ENCODE peak calls at places on chromosomes 6 and 20, in seven cellular contexts. L, C, O, D, P, I and R are unnamed samples.

GRCh38 chr6:26436018-26436417 is 4.3 kb upstream of the BTN3A3 start:
- DNase-seq in L (no peak), C (no peak), O (no peak), D (no peak), P (no peak), I (no peak), R (no peak)

GRCh38 chr6:3822747-3823445 is 26.3 kb upstream of the FAM50B start:
- DNase-seq in L (no peak), C (no peak), O (no peak), D (no peak), P (no peak), I (no peak), R (peak; percentile 6)

GRCh38 chr6:106870069-106870468 is 104.5 kb downstream of the CD24 start:
- DNase-seq in L (no peak), C (no peak), O (no peak), D (no peak), P (no peak), I (no peak), R (peak; percentile 98)

GRCh38 chr6:11288065-11288464 is 55.6 kb upstream of the NEDD9 start:
- DNase-seq in L (no peak), C (no peak), O (no peak), D (no peak), P (no peak), I (no peak), R (no peak)

GRCh38 chr6:17877196-17877889 is 110.1 kb downstream of the KIF13A start:
- DNase-seq in L (no peak), C (no peak), O (no peak), D (no peak), P (no peak), I (no peak), R (no peak)

GRCh38 chr6:154370545-154370944 is 13.9 kb upstream of the IPCEF1 start:
- DNase-seq in L (peak; percentile 29), C (no peak), O (peak; percentile 32), D (no peak), P (peak; percentile 8), I (peak; percentile 61), R (no peak)

GRCh38 chr20:1918766-1919165 is 23.6 kb downstream of the SIRPA start:
- DNase-seq in L (no peak), C (no peak), O (no peak), D (no peak), P (no peak), I (no peak), R (no peak)

GRCh38 chr6:16305246-16305725 is 66.9 kb downstream of the GMPR start:
- DNase-seq in L (no peak), C (no peak), O (no peak), D (no peak), P (peak; percentile 12), I (no peak), R (no peak)

GRCh38 chr6:39143238-39143930 is 28.4 kb upstream of the SAYSD1 start:
- DNase-seq in L (no peak), C (no peak), O (no peak), D (no peak), P (no peak), I (no peak), R (no peak)

GRCh38 chr20:32089637-32090330 is 19.7 kb upstream of the TM9SF4 start:
- DNase-seq in L (peak; percentile 57), C (no peak), O (no peak), D (peak; percentile 87), P (no peak), I (no peak), R (no peak)

GRCh38 chr20:48957521-48957920 is 36.0 kb downstream of the ARFGEF2 start:
- DNase-seq in L (no peak), C (no peak), O (no peak), D (no peak), P (no peak), I (no peak), R (no peak)

GRCh38 chr6:11538049-11538798 is 675 bp downstream of the TMEM170B start:
- DNase-seq in L (peak; percentile 42), C (peak; percentile 8), O (no peak), D (peak; percentile 73), P (peak; percentile 37), I (peak; percentile 36), R (no peak)

GRCh38 chr6:100889351-100889750 is 8.2 kb upstream of the ASCC3 start:
- DNase-seq in L (no peak), C (no peak), O (no peak), D (no peak), P (no peak), I (no peak), R (no peak)

GRCh38 chr20:54067606-54068174 is 2.7 kb downstream of the BCAS1 start:
- DNase-seq in L (peak; percentile 68), C (no peak), O (no peak), D (peak; percentile 51), P (peak; percentile 88), I (no peak), R (peak; percentile 96)

GRCh38 chr6:132962936-132963579 is 148.7 kb downstream of the RPS12 start:
- DNase-seq in L (peak; percentile 84), C (peak; percentile 40), O (no peak), D (peak; percentile 40), P (peak; percentile 91), I (peak; percentile 78), R (peak; percentile 53)

GRCh38 chr20:23350855-23351838 is 556 bp downstream of the NXT1 start:
- DNase-seq in L (peak; percentile 31), C (peak; percentile 38), O (no peak), D (peak; percentile 79), P (peak; percentile 77), I (peak; percentile 25), R (no peak)

GRCh38 chr20:34705383-34706021 is 1.4 kb downstream of the TP53INP2 start:
- DNase-seq in L (no peak), C (no peak), O (no peak), D (peak; percentile 48), P (peak; percentile 76), I (no peak), R (no peak)

GRCh38 chr20:59603727-59604608 is at the start of gene PHACTR3:
- DNase-seq in L (peak; percentile 79), C (no peak), O (no peak), D (peak; percentile 85), P (no peak), I (no peak), R (no peak)

GRCh38 chr20:44279228-44279627 is 31.8 kb downstream of the FITM2 start:
- DNase-seq in L (no peak), C (no peak), O (no peak), D (no peak), P (no peak), I (no peak), R (no peak)

GRCh38 chr6:148974351-148974750 is 227.5 kb downstream of the UST start:
- DNase-seq in L (no peak), C (no peak), O (no peak), D (no peak), P (no peak), I (no peak), R (no peak)

GRCh38 chr6:138086573-138087196 is 20.5 kb downstream of the PERP start:
- DNase-seq in L (peak; percentile 61), C (no peak), O (no peak), D (peak; percentile 57), P (no peak), I (peak; percentile 57), R (peak; percentile 71)

GRCh38 chr6:83097204-83097603 is 29.7 kb downstream of the DOP1A start:
- DNase-seq in L (no peak), C (no peak), O (no peak), D (no peak), P (no peak), I (no peak), R (peak; percentile 70)

GRCh38 chr6:52503344-52503747 is 73.5 kb downstream of the TRAM2 start:
- DNase-seq in L (peak; percentile 54), C (no peak), O (no peak), D (peak; percentile 85), P (peak; percentile 58), I (no peak), R (no peak)

GRCh38 chr20:63810730-63811490 is 20.2 kb downstream of the ZBTB46 start:
- DNase-seq in L (no peak), C (no peak), O (no peak), D (peak; percentile 57), P (no peak), I (no peak), R (no peak)